ENCODE peak calls at places on chromosome 16, in four cellular contexts. One of them, this sample, is unnamed.

GRCh38 chr16:7316266-7316888 is 16.3 kb upstream of the RBFOX1 start:
- DNase-seq in esophagus muscularis mucosa: no peak
- DNase-seq in A549: no peak
- DNase-seq in tibial artery: no peak
- DNase-seq in this sample: no peak

GRCh38 chr16:53041196-53041977 is 11.3 kb downstream of the CHD9NB start:
- DNase-seq in esophagus muscularis mucosa: no peak
- DNase-seq in A549: no peak
- DNase-seq in tibial artery: no peak
- DNase-seq in this sample: peak

GRCh38 chr16:53967172-53967571 is 263.2 kb downstream of the FTO start:
- DNase-seq in esophagus muscularis mucosa: no peak
- DNase-seq in A549: no peak
- DNase-seq in tibial artery: no peak
- DNase-seq in this sample: no peak

GRCh38 chr16:5982979-5983378 is 885.4 kb upstream of the EEF2KMT start:
- DNase-seq in esophagus muscularis mucosa: no peak
- DNase-seq in A549: no peak
- DNase-seq in tibial artery: no peak
- DNase-seq in this sample: peak

GRCh38 chr16:64695684-64696083 is 426.2 kb downstream of the CDH11 start:
- DNase-seq in esophagus muscularis mucosa: no peak
- DNase-seq in A549: no peak
- DNase-seq in tibial artery: no peak
- DNase-seq in this sample: no peak

GRCh38 chr16:25012525-25012991 is 2.6 kb downstream of the ARHGAP17 start:
- DNase-seq in esophagus muscularis mucosa: no peak
- DNase-seq in A549: no peak
- DNase-seq in tibial artery: no peak
- DNase-seq in this sample: no peak

GRCh38 chr16:23302045-23302956 is at the start of gene SCNN1B:
- DNase-seq in esophagus muscularis mucosa: no peak
- DNase-seq in A549: no peak
- DNase-seq in tibial artery: no peak
- DNase-seq in this sample: peak

GRCh38 chr16:59848314-59848713 is 1114.2 kb upstream of the GOT2 start:
- DNase-seq in esophagus muscularis mucosa: no peak
- DNase-seq in A549: no peak
- DNase-seq in tibial artery: no peak
- DNase-seq in this sample: no peak

GRCh38 chr16:52368899-52369298 is 178.0 kb downstream of the TOX3 start:
- DNase-seq in esophagus muscularis mucosa: no peak
- DNase-seq in A549: no peak
- DNase-seq in tibial artery: no peak
- DNase-seq in this sample: no peak

GRCh38 chr16:79093554-79093967 is 507.0 kb downstream of the MAF start:
- DNase-seq in esophagus muscularis mucosa: no peak
- DNase-seq in A549: no peak
- DNase-seq in tibial artery: no peak
- DNase-seq in this sample: no peak

GRCh38 chr16:30853758-30854157 is 40.1 kb downstream of the BCL7C start:
- DNase-seq in esophagus muscularis mucosa: no peak
- DNase-seq in A549: no peak
- DNase-seq in tibial artery: no peak
- DNase-seq in this sample: no peak

GRCh38 chr16:2473425-2473926 is 1.5 kb upstream of the TBC1D24 start:
- DNase-seq in esophagus muscularis mucosa: no peak
- DNase-seq in A549: peak
- DNase-seq in tibial artery: no peak
- DNase-seq in this sample: peak

GRCh38 chr16:69323428-69323827 is 7.0 kb downstream of the PDF start:
- DNase-seq in esophagus muscularis mucosa: no peak
- DNase-seq in A549: no peak
- DNase-seq in tibial artery: no peak
- DNase-seq in this sample: no peak

GRCh38 chr16:68642436-68643064 is 2.6 kb upstream of the CDH3 start:
- DNase-seq in esophagus muscularis mucosa: no peak
- DNase-seq in A549: no peak
- DNase-seq in tibial artery: no peak
- DNase-seq in this sample: no peak

GRCh38 chr16:31298340-31298739 is 38.6 kb downstream of the ITGAM start:
- DNase-seq in esophagus muscularis mucosa: no peak
- DNase-seq in A549: no peak
- DNase-seq in tibial artery: no peak
- DNase-seq in this sample: no peak

GRCh38 chr16:85391175-85391707 is 221.9 kb upstream of the GSE1 start:
- DNase-seq in esophagus muscularis mucosa: no peak
- DNase-seq in A549: no peak
- DNase-seq in tibial artery: peak
- DNase-seq in this sample: no peak

GRCh38 chr16:47578573-47578972 is 117.4 kb downstream of the PHKB start:
- DNase-seq in esophagus muscularis mucosa: no peak
- DNase-seq in A549: no peak
- DNase-seq in tibial artery: no peak
- DNase-seq in this sample: no peak

GRCh38 chr16:64364894-64365293 is 757.0 kb downstream of the CDH11 start:
- DNase-seq in esophagus muscularis mucosa: no peak
- DNase-seq in A549: no peak
- DNase-seq in tibial artery: no peak
- DNase-seq in this sample: no peak

GRCh38 chr16:1027416-1027815 is 45.1 kb upstream of the SSTR5 start:
- DNase-seq in esophagus muscularis mucosa: no peak
- DNase-seq in A549: no peak
- DNase-seq in tibial artery: no peak
- DNase-seq in this sample: no peak

GRCh38 chr16:15502041-15502725 is 67.8 kb downstream of the BMERB1 start:
- DNase-seq in esophagus muscularis mucosa: no peak
- DNase-seq in A549: peak
- DNase-seq in tibial artery: no peak
- DNase-seq in this sample: no peak

GRCh38 chr16:19746561-19746960 is 28.5 kb downstream of the IQCK start:
- DNase-seq in esophagus muscularis mucosa: no peak
- DNase-seq in A549: no peak
- DNase-seq in tibial artery: no peak
- DNase-seq in this sample: peak

GRCh38 chr16:80034948-80035700 is 434.6 kb upstream of the MAF start:
- DNase-seq in esophagus muscularis mucosa: no peak
- DNase-seq in A549: no peak
- DNase-seq in tibial artery: no peak
- DNase-seq in this sample: no peak

GRCh38 chr16:3882531-3882930 is 2.0 kb upstream of the CREBBP start:
- DNase-seq in esophagus muscularis mucosa: no peak
- DNase-seq in A549: no peak
- DNase-seq in tibial artery: no peak
- DNase-seq in this sample: no peak

GRCh38 chr16:2912330-2913199 is 834 bp downstream of the FLYWCH1 start:
- DNase-seq in esophagus muscularis mucosa: no peak
- DNase-seq in A549: peak
- DNase-seq in tibial artery: no peak
- DNase-seq in this sample: no peak

GRCh38 chr16:15518412-15519351 is 84.3 kb downstream of the BMERB1 start:
- DNase-seq in esophagus muscularis mucosa: peak
- DNase-seq in A549: peak
- DNase-seq in tibial artery: peak
- DNase-seq in this sample: peak

GRCh38 chr16:29848420-29849297 is 14.4 kb downstream of the CDIPT start:
- DNase-seq in esophagus muscularis mucosa: no peak
- DNase-seq in A549: peak
- DNase-seq in tibial artery: peak
- DNase-seq in this sample: peak

GRCh38 chr16:85878875-85879274 is 20.1 kb upstream of the IRF8 start:
- DNase-seq in esophagus muscularis mucosa: no peak
- DNase-seq in A549: no peak
- DNase-seq in tibial artery: no peak
- DNase-seq in this sample: no peak

GRCh38 chr16:3496386-3496785 is 1.1 kb upstream of the C16orf90 start:
- DNase-seq in esophagus muscularis mucosa: no peak
- DNase-seq in A549: no peak
- DNase-seq in tibial artery: no peak
- DNase-seq in this sample: no peak

GRCh38 chr16:51426276-51426675 is 275.2 kb upstream of the SALL1 start:
- DNase-seq in esophagus muscularis mucosa: no peak
- DNase-seq in A549: no peak
- DNase-seq in tibial artery: no peak
- DNase-seq in this sample: no peak

GRCh38 chr16:66516808-66517585 is 32.9 kb downstream of the TK2 start:
- DNase-seq in esophagus muscularis mucosa: peak
- DNase-seq in A549: peak
- DNase-seq in tibial artery: peak
- DNase-seq in this sample: no peak

GRCh38 chr16:82639666-82640336 is 13.0 kb downstream of the CDH13 start:
- DNase-seq in esophagus muscularis mucosa: no peak
- DNase-seq in A549: peak
- DNase-seq in tibial artery: no peak
- DNase-seq in this sample: peak

GRCh38 chr16:85570735-85571562 is 42.2 kb upstream of the GSE1 start:
- DNase-seq in esophagus muscularis mucosa: no peak
- DNase-seq in A549: no peak
- DNase-seq in tibial artery: peak
- DNase-seq in this sample: no peak

GRCh38 chr16:29126057-29126494 is 141.2 kb downstream of the LAT start:
- DNase-seq in esophagus muscularis mucosa: no peak
- DNase-seq in A549: no peak
- DNase-seq in tibial artery: no peak
- DNase-seq in this sample: no peak

GRCh38 chr16:25143898-25144297 is 32.4 kb downstream of the LCMT1 start:
- DNase-seq in esophagus muscularis mucosa: no peak
- DNase-seq in A549: peak
- DNase-seq in tibial artery: no peak
- DNase-seq in this sample: peak

GRCh38 chr16:2505695-2506094 is 8.1 kb upstream of the ATP6V0C start:
- DNase-seq in esophagus muscularis mucosa: no peak
- DNase-seq in A549: no peak
- DNase-seq in tibial artery: no peak
- DNase-seq in this sample: no peak

GRCh38 chr16:638836-639235 is 2.7 kb upstream of the METTL26 start:
- DNase-seq in esophagus muscularis mucosa: no peak
- DNase-seq in A549: no peak
- DNase-seq in tibial artery: no peak
- DNase-seq in this sample: no peak

DNA sequence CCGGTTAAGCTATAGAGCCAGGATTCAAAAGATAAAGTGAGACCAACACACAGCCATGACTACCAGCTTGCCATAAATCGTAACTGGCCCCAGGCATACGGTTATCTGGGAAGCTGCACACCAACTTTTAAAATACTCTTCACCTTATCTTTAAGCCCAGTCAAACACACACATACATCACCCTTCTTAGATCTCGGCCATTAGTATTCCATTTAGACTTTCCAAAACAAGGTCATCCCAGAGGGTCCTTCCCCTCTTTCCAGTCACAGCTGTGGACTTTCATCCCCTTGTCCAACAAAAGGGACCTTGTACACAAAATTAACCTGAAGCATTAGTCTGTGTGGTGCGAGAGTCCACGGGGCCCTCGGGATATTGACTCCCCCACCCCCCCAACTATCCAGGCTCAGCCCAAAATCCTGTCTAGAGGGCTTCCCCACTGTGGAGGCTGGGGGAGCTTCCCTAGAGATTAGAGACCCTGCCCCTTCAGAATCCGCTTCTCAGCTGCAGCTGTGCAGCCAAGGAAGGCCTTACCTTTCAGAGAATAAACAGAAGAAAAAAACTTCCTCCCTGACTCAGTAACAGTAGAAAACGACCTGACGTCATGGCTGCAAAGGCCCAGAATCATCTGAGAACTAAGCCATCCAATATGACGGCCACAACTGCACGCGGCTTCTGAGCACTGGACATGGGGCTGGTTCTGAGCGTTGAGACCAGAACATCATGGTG is 9.9 kb downstream of the ZFHX3 start:
- DNase-seq in esophagus muscularis mucosa: no peak
- DNase-seq in A549: no peak
- DNase-seq in tibial artery: peak
- DNase-seq in this sample: no peak
- H3K4me3 ChIP-seq in esophagus muscularis mucosa: no peak
- H3K4me3 ChIP-seq in A549: no peak
- H3K4me3 ChIP-seq in tibial artery: no peak
- H3K4me3 ChIP-seq in this sample: no peak

GRCh38 chr16:57127037-57127763 is 34.8 kb downstream of the CPNE2 start:
- DNase-seq in esophagus muscularis mucosa: no peak
- DNase-seq in A549: no peak
- DNase-seq in tibial artery: no peak
- DNase-seq in this sample: no peak
- H3K27ac ChIP-seq in esophagus muscularis mucosa: no peak
- H3K27ac ChIP-seq in A549: no peak
- H3K27ac ChIP-seq in tibial artery: no peak
- H3K27ac ChIP-seq in this sample: no peak

DNA sequence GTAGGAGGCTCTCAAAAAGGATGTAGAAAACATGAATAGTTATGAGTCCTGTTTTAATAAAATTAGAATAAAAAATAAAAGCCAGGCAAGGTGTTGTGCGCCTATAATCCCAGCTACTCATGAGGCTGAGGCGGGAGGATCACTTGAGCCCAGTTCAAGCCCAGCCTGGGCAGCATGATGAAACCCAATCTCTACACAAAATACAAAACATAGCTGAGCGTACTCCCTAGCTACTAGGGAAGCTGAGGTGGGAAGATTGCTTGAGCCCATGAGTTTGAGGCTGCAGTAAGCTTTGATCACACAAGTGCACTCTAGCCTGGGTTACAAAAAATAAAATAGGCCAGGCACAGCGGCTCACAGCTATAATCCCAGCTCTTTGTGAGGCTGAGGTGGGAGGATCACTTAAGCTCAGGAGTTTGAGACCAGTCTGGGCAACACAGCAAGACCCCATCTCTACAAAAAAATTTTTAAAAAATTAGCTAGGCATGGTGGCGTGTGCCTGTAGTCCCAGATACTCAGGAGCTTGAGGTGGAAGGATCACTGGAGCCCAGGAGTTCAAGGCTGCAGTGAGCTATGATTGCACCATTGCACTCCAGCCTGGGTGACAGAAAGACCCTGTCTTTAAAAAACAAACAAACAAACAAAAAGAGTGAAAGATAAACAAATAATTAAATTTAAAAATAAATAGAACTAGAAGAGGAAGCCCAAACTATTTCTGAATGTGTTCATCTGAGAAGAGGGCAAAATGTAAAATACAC is 17.2 kb upstream of the PRM1 start:
- DNase-seq in esophagus muscularis mucosa: no peak
- DNase-seq in A549: no peak
- DNase-seq in tibial artery: no peak
- DNase-seq in this sample: no peak
- H3K4me3 ChIP-seq in esophagus muscularis mucosa: no peak
- H3K4me3 ChIP-seq in A549: no peak
- H3K4me3 ChIP-seq in tibial artery: no peak
- H3K4me3 ChIP-seq in this sample: no peak

GRCh38 chr16:27098366-27099050 is 31.8 kb downstream of the C16orf82 start:
- DNase-seq in esophagus muscularis mucosa: no peak
- DNase-seq in A549: no peak
- DNase-seq in tibial artery: peak
- DNase-seq in this sample: no peak
- H3K27ac ChIP-seq in esophagus muscularis mucosa: no peak
- H3K27ac ChIP-seq in A549: no peak
- H3K27ac ChIP-seq in tibial artery: no peak
- H3K27ac ChIP-seq in this sample: no peak

This sample was measured in WERI-Rb-1.